ENCODE peak calls at places on chromosomes 5 and 9, in six cellular contexts. H, A, Q, F, B and L are unnamed samples.
A peak's percentile ranks its signal among the peaks of the same experiment; 100 is the strongest.

GRCh38 chr5:150487199-150488061 is 20.5 kb upstream of the NDST1 start:
- DNase-seq in H (peak; percentile 44), Q (peak; percentile 80), F (no peak), A (no peak), B (peak; percentile 42), L (peak; percentile 46)

GRCh38 chr5:92409131-92409530 is 1026.0 kb upstream of the ARRDC3 start:
- DNase-seq in B (no peak), A (no peak), Q (no peak), F (no peak), H (no peak), L (no peak)

GRCh38 chr9:120608421-120608820 is 28.5 kb upstream of the CDK5RAP2 start:
- DNase-seq in B (no peak), F (no peak), H (no peak), A (no peak), Q (no peak), L (no peak)

GRCh38 chr5:73777192-73777591 is 151.2 kb downstream of the ARHGEF28 start:
- DNase-seq in H (no peak), B (no peak), A (no peak), Q (no peak), F (no peak), L (no peak)

GRCh38 chr9:113995963-113996362 is 82.1 kb downstream of the AMBP start:
- DNase-seq in F (no peak), Q (no peak), H (peak; percentile 19), B (no peak), A (no peak), L (no peak)

GRCh38 chr5:137498301-137498735 is 808 bp downstream of the SPOCK1 start:
- DNase-seq in F (peak; percentile 84), B (peak; percentile 75), A (no peak), H (no peak), Q (no peak), L (no peak)

GRCh38 chr9:133031496-133031911 is 707 bp downstream of the GTF3C5 start:
- DNase-seq in A (no peak), F (no peak), H (no peak), B (no peak), Q (no peak), L (no peak)

GRCh38 chr5:109468737-109469420 is 59.1 kb upstream of the PJA2 start:
- DNase-seq in A (peak; percentile 63), F (peak; percentile 98), H (peak; percentile 99), B (peak; percentile 74), Q (peak; percentile 88), L (peak; percentile 97)

GRCh38 chr5:176664886-176665285 is 17.6 kb downstream of the TSPAN17 start:
- DNase-seq in Q (no peak), F (no peak), A (no peak), B (no peak), H (no peak), L (no peak)

GRCh38 chr5:84149094-84149493 is 235.6 kb downstream of the EDIL3 start:
- DNase-seq in H (no peak), Q (no peak), F (no peak), B (no peak), A (no peak), L (no peak)

GRCh38 chr9:114503009-114503408 is 2.3 kb downstream of the WHRN start:
- DNase-seq in F (no peak), B (no peak), A (no peak), H (peak; percentile 43), Q (no peak), L (no peak)

GRCh38 chr5:75156585-75156984 is 80.1 kb downstream of the ANKRD31 start:
- DNase-seq in Q (peak; percentile 15), B (no peak), A (no peak), H (no peak), F (no peak), L (no peak)

GRCh38 chr5:159768243-159768642 is 148.0 kb upstream of the ADRA1B start:
- DNase-seq in Q (no peak), H (no peak), B (no peak), F (no peak), A (no peak), L (no peak)

GRCh38 chr9:133640580-133641395 is 4.6 kb downstream of the DBH start:
- DNase-seq in F (no peak), H (no peak), A (no peak), Q (no peak), B (no peak), L (no peak)

GRCh38 chr5:622359-622758 is 10.2 kb downstream of the CEP72 start:
- DNase-seq in B (no peak), A (no peak), F (no peak), H (no peak), Q (no peak), L (no peak)

GRCh38 chr9:92100237-92100911 is 14.8 kb downstream of the SPTLC1 start:
- DNase-seq in B (no peak), Q (no peak), F (no peak), H (no peak), A (no peak), L (no peak)

GRCh38 chr5:178376906-178377582 is 144.4 kb upstream of the PHYKPL start:
- DNase-seq in Q (no peak), B (no peak), F (no peak), A (no peak), H (no peak), L (no peak)

GRCh38 chr9:133677126-133678010 is 41.2 kb downstream of the DBH start:
- DNase-seq in A (no peak), B (no peak), F (no peak), Q (no peak), H (no peak), L (no peak)

GRCh38 chr9:129596541-129597328 is 24.2 kb downstream of the C9orf50 start:
- DNase-seq in F (no peak), Q (peak; percentile 82), B (peak; percentile 79), A (no peak), H (peak; percentile 66), L (peak; percentile 53)

GRCh38 chr5:172766287-172767104 is 4.5 kb downstream of the DUSP1 start:
- DNase-seq in A (no peak), F (peak; percentile 96), Q (peak; percentile 86), B (no peak), H (peak; percentile 87), L (peak; percentile 65)

GRCh38 chr5:171794470-171794869 is 8.9 kb downstream of the SMIM23 start:
- DNase-seq in Q (no peak), B (no peak), A (no peak), H (no peak), F (no peak), L (no peak)

GRCh38 chr9:94861589-94862241 is 135.2 kb downstream of the AOPEP start:
- DNase-seq in A (no peak), H (no peak), B (no peak), F (no peak), Q (no peak), L (no peak)
- TF ChIP-seq POLR2AphosphoS5 in A (no peak), H (peak; percentile 61), B (no peak), F (peak; percentile 39), Q (no peak), L (peak; percentile 69)

DNA sequence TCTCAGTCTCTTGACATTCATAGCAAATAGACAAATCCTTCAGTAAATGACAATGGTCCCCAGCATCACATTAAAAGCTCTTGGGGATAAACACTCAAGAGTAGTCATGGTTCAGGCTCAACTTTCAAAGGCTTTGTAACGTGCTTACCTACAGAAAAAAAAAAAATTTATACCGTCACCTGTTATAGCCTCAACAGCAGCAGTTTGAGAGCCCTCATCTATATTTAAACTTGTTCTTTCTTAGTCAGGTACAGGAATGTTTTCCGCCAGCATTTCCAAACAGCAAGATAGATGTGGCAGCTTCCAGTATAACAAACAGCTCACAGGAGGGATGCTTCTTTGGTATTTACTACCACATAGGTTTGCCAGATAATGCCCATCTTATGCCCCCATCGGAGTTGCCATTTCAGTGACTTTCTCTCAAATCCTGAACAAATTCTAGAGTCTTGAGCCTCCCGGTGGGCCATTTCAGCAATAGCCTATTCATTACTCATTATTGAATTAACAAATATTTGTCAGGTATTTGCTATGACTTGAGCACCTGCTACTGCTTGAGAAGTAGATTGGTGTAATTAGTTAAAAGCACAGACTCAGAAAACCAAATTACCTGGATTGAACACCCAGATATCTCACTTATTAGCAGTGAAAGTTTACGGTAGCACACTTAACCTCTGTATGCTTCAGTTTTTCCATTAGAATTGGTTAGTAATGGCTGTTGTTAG is 470.0 kb downstream of the EBF1 start:
- DNase-seq in H (no peak), A (no peak), Q (no peak), F (no peak), B (no peak), L (no peak)
- TF ChIP-seq EP300 in H (no peak), A (no peak), Q (no peak), F (no peak), B (no peak), L (no peak)

GRCh38 chr9:127885508-127886281 is 8.2 kb upstream of the AK1 start:
- DNase-seq in B (no peak), F (no peak), Q (no peak), A (no peak), H (no peak), L (no peak)

GRCh38 chr9:127884976-127885490 is 7.6 kb upstream of the AK1 start:
- DNase-seq in Q (no peak), H (no peak), F (no peak), A (no peak), B (no peak), L (no peak)

GRCh38 chr9:127890053-127890452 is 9.3 kb downstream of the ST6GALNAC6 start:
- DNase-seq in A (no peak), B (no peak), Q (no peak), H (no peak), F (no peak), L (no peak)

GRCh38 chr9:127886401-127886972 is 9.0 kb upstream of the AK1 start:
- DNase-seq in F (no peak), A (no peak), H (no peak), Q (no peak), B (peak; percentile 69), L (no peak)

DNA sequence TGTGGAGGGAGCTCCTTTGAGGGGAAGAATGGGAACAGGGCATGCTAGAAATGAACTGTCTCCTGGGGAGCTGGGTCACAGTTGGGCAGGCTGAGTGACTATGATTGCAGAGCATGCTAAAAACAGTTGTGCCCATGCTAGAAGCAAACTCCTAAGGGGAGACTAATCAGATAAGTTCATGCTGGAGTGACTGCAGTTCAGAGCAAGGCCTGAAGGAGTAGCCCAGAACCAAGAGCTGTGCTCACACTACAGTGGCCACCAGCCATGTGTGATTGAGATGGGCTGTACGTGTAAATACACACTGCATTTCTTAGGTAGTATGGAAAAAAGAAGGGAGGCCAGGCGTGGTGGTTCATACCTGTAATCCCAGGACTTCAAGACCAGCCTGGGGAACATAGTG is 10.3 kb upstream of the AK1 start:
- DNase-seq in B (no peak), H (no peak), F (no peak), A (no peak), Q (peak; percentile 27), L (no peak)
- TF ChIP-seq CTCF in B (no peak), H (no peak), F (no peak), A (peak; percentile 11), Q (no peak), L (no peak)

GRCh38 chr9:6761306-6761705 is 3.5 kb downstream of the KDM4C start:
- DNase-seq in A (no peak), Q (no peak), F (no peak), B (no peak), H (no peak), L (no peak)

GRCh38 chr9:6757988-6758417 is 230 bp downstream of the KDM4C start:
- DNase-seq in Q (no peak), B (peak; percentile 100), H (no peak), A (no peak), F (no peak), L (no peak)

GRCh38 chr9:6757132-6757987 is at the start of gene KDM4C:
- DNase-seq in A (peak; percentile 88), B (peak; percentile 88), F (peak; percentile 98), Q (peak; percentile 90), H (peak; percentile 97), L (peak; percentile 95)

GRCh38 chr9:6759114-6759977 is 1.6 kb downstream of the KDM4C start:
- DNase-seq in H (peak; percentile 28), A (peak; percentile 62), F (no peak), Q (peak; percentile 32), B (peak; percentile 15), L (peak; percentile 29)

GRCh38 chr9:6758418-6759113 is 793 bp downstream of the KDM4C start:
- DNase-seq in A (no peak), Q (peak; percentile 49), F (peak; percentile 92), H (peak; percentile 66), B (peak; percentile 61), L (peak; percentile 76)
- TF ChIP-seq POLR2AphosphoS5 in A (peak; percentile 67), Q (no peak), F (no peak), H (peak; percentile 41), B (peak; percentile 11), L (peak; percentile 70)